ENCODE peak calls at places on chromosome 11, in six cellular contexts. X is colonic mucosa; Z is glutamatergic neuron; O is CD8-positive, alpha-beta T cell; N is nephron progenitor cell; Q is B cell. I is an unnamed sample.

GRCh38 chr11:69494851-69495250 is 13.4 kb downstream of the LINC01488 start:
- DNase-seq in X (no peak), Z (no peak), O (no peak), N (no peak), Q (no peak), I (no peak)

GRCh38 chr11:76248210-76248609 is 41.9 kb upstream of the WNT11 start:
- DNase-seq in X (peak; percentile 29), Z (no peak), O (no peak), N (no peak), Q (no peak), I (peak; percentile 43)

GRCh38 chr11:68598816-68599653 is 85.3 kb upstream of the GAL start:
- DNase-seq in X (no peak), Z (no peak), O (no peak), N (no peak), Q (no peak), I (no peak)

GRCh38 chr11:65625628-65626342 is 10.2 kb downstream of the PCNX3 start:
- DNase-seq in X (peak; percentile 66), Z (peak; percentile 61), O (peak; percentile 59), N (peak; percentile 53), Q (peak; percentile 91), I (peak; percentile 73)

GRCh38 chr11:97506360-97506759 is 1116.5 kb downstream of the JRKL start:
- DNase-seq in X (no peak), Z (no peak), O (no peak), N (no peak), Q (no peak), I (no peak)

GRCh38 chr11:78030429-78031325 is 7.6 kb upstream of the KCTD14 start:
- DNase-seq in X (peak; percentile 73), Z (no peak), O (no peak), N (no peak), Q (no peak), I (no peak)

GRCh38 chr11:112553340-112553739 is 292.7 kb upstream of the PLET1 start:
- DNase-seq in X (no peak), Z (no peak), O (no peak), N (no peak), Q (no peak), I (no peak)

GRCh38 chr11:77999446-77999845 is 5.0 kb upstream of the INTS4 start:
- DNase-seq in X (no peak), Z (no peak), O (no peak), N (no peak), Q (peak; percentile 34), I (no peak)

GRCh38 chr11:125626381-125626950 is 1.5 kb downstream of the CHEK1 start:
- DNase-seq in X (no peak), Z (peak; percentile 32), O (peak; percentile 32), N (no peak), Q (peak; percentile 26), I (peak; percentile 54)

DNA sequence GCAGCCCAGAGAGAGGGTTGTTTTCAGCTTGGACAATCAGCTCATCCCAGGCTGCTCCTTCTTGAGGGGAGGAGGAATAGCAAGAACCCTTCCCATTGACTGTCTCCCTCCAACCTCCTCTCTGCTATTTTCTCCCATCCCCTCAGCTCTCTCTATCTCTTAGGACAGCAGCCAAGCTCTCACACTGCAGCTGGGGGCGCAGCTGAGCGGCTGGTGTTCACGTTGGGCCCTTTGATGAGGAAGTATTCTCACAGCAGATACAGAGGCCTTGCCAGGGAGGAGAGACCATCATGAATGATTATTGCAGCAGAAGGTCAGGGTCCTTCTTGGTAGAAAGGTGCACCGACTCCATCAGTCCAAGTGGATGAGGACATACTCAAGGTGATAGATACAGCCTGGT is 26.5 kb upstream of the CADM1 start:
- DNase-seq in X (no peak), Z (peak; percentile 31), O (no peak), N (no peak), Q (no peak), I (no peak)
- TF ChIP-seq CTCF in X (no peak), Z (no peak), O (no peak), N (no peak), Q (no peak), I (peak; percentile 47)

DNA sequence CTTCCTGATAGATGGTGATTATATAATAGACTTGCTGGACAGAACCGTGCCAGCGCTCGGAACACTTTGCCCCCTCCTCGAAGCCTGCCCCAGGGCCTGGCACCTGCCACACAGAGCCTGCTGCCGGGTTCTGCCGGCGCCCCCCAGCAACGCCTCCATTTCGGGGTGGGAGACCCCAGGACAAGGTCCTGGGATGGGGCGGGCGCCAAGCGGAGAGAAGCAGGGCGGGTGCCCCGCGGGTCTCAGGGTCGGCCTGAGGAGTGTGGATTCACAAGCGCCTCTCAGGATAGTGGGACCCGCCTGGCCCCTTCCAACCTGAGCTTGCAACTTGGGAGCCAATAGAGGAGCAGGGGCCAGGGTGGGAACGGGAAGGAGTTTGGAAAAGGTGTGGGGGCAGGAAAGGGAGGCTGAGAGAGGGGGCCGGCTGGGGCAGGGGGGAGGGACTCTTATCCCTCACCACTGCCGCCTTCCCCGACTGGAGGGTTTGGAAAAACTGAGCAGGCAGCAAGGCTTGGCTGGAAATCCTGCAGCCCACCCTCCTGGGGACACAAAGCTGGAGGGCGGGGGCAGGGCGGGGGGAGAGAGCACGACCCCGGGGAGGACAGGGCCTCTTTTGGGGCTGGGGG is 3.3 kb upstream of the BCL9L start:
- DNase-seq in X (peak; percentile 65), Z (peak; percentile 65), O (no peak), N (peak; percentile 67), Q (no peak), I (no peak)
- TF ChIP-seq CTCF in X (no peak), Z (no peak), O (no peak), N (no peak), Q (no peak), I (no peak)

GRCh38 chr11:8963569-8964323 is 496 bp downstream of the TMEM9B start:
- DNase-seq in X (peak; percentile 90), Z (peak; percentile 70), O (peak; percentile 79), N (peak; percentile 78), Q (peak; percentile 85), I (peak; percentile 85)

GRCh38 chr11:8967159-8967558 is 2.9 kb upstream of the TMEM9B start:
- DNase-seq in X (no peak), Z (no peak), O (no peak), N (no peak), Q (no peak), I (no peak)

GRCh38 chr11:8959546-8960166 is 4.6 kb downstream of the TMEM9B start:
- DNase-seq in X (peak; percentile 58), Z (no peak), O (no peak), N (peak; percentile 28), Q (peak; percentile 45), I (peak; percentile 85)

GRCh38 chr11:8962827-8963226 is 1.4 kb downstream of the TMEM9B start:
- DNase-seq in X (no peak), Z (no peak), O (no peak), N (no peak), Q (no peak), I (no peak)

DNA sequence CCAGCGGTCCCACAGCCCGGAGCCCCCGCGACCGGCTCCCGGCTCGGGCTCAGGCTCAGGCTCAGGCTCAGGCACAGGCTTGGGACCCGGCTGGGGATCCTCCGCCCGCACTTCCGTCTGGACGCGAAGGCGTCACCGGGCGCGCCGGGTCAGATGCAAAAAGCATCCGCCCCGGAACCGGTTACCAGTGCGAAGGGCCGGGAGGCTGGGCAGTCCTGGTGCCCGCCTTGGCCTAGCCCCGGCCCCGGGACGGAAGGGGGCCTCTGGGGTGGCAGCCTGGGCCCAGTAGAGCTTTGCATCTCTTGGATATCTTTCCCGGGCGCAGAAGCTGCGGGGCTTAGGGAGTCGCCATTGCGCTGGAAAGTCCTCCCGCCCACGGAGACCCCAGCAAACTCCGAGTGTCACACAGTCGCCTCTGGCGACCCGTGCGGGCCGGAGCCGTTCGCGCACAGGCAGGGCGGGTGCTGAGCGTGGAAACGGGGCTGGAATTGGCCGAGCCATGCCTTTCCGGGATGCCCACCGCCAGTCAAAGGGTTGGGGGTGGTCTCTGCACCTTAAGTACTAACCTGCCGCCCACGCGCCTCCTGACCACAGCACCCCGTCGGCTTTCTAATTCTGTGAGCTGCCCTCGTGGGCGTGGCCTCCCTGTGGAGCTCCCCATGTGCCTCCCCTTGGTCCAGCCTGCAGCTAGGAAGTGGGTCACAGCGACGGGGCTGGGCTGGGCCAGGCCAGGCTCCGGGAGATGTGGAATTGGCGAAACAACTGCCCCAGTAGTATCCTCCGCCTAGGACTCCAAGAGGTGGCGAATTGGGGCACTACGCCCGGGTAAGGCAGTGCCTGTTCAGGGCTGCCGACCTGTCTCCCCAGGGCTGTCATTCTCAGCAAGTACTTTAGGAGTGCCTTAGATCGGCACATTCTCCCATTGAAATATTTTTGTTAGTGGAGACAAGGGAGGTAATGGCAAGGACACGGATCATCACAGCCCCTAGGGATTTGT is at the start of gene TMEM9B:
- DNase-seq in X (peak; percentile 93), Z (peak; percentile 87), O (peak; percentile 69), N (peak; percentile 76), Q (peak; percentile 88), I (peak; percentile 89)
- TF ChIP-seq CTCF in X (no peak), Z (no peak), O (no peak), N (no peak), Q (no peak), I (no peak)

GRCh38 chr11:10483584-10483983 is 28.5 kb downstream of the AMPD3 start:
- DNase-seq in X (no peak), Z (no peak), O (no peak), N (no peak), Q (no peak), I (no peak)

GRCh38 chr11:10485646-10486045 is 30.6 kb downstream of the AMPD3 start:
- DNase-seq in X (no peak), Z (no peak), O (no peak), N (no peak), Q (no peak), I (no peak)

GRCh38 chr11:10486161-10486840 is 31.2 kb downstream of the AMPD3 start:
- DNase-seq in X (no peak), Z (no peak), O (no peak), N (no peak), Q (no peak), I (no peak)

GRCh38 chr11:10483174-10483573 is 28.1 kb downstream of the AMPD3 start:
- DNase-seq in X (no peak), Z (no peak), O (no peak), N (no peak), Q (no peak), I (no peak)

GRCh38 chr11:10484461-10485180 is 29.6 kb downstream of the AMPD3 start:
- DNase-seq in X (no peak), Z (no peak), O (no peak), N (no peak), Q (no peak), I (no peak)
- TF ChIP-seq CTCF in X (no peak), Z (no peak), O (no peak), N (no peak), Q (no peak), I (no peak)

DNA sequence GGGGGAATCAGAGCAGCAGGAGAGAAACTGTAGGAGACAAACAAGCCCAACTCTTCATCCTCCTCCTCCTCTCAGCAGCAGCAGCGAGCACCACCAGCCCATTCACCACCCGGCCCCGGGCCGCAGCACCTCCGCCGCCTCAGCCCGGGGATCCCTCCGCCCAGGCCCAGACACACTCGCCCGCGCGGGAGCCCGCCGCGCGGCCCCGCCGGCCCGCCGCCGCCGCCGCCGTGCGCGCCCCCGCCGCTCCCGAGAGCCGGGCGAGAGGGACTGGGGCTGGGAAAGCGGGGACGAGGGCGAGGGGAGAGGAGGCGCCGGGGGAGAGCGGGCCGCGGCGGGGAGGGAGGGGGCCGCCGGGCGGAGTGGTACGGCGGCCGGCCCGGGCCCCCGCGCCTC is at the start of gene PHF21A:
- DNase-seq in X (peak; percentile 89), Z (peak; percentile 94), O (peak; percentile 90), N (peak; percentile 89), Q (peak; percentile 95), I (peak; percentile 89)
- TF ChIP-seq CTCF in X (no peak), Z (no peak), O (no peak), N (no peak), Q (no peak), I (no peak)